ENCODE peak calls at places on chromosome 7, in five cellular contexts. W is neuronal stem cell, Q is H9, G is H1, R is mesenchymal stem cell. U is an unnamed sample.

GRCh38 chr7:96329189-96329588 is 7.3 kb upstream of the SLC25A13 start:
- DNase-seq in W (no peak), Q (no peak), G (no peak), R (no peak), U (no peak)

GRCh38 chr7:139523199-139523941 is at the start of gene CLEC2L:
- DNase-seq in W (no peak), Q (no peak), G (no peak), R (peak; percentile 9), U (peak; percentile 42)

GRCh38 chr7:149692056-149692455 is 81.3 kb downstream of the ZNF467 start:
- DNase-seq in W (no peak), Q (no peak), G (no peak), R (no peak), U (no peak)

GRCh38 chr7:110775046-110775445 is 315.9 kb upstream of the LRRN3 start:
- DNase-seq in W (no peak), Q (no peak), G (no peak), R (peak; percentile 12), U (peak; percentile 55)

GRCh38 chr7:112167144-112167543 is 39.1 kb downstream of the DOCK4 start:
- DNase-seq in W (no peak), Q (no peak), G (no peak), R (no peak), U (no peak)

GRCh38 chr7:119783799-119784198 is 489.2 kb upstream of the KCND2 start:
- DNase-seq in W (no peak), Q (no peak), G (no peak), R (peak; percentile 63), U (no peak)

GRCh38 chr7:128792471-128793183 is 859 bp downstream of the CCDC136 start:
- DNase-seq in W (no peak), Q (no peak), G (no peak), R (no peak), U (no peak)

GRCh38 chr7:14483663-14484062 is 418.9 kb downstream of the DGKB start:
- DNase-seq in W (no peak), Q (no peak), G (no peak), R (no peak), U (no peak)

GRCh38 chr7:29091121-29091601 is 55.2 kb downstream of the CPVL start:
- DNase-seq in W (no peak), Q (no peak), G (no peak), R (no peak), U (no peak)

GRCh38 chr7:98836811-98837631 is 32.8 kb downstream of the TMEM130 start:
- DNase-seq in W (peak; percentile 50), Q (peak; percentile 87), G (peak; percentile 44), R (no peak), U (peak; percentile 30)

GRCh38 chr7:155198206-155198892 is 99.3 kb upstream of the INSIG1 start:
- DNase-seq in W (no peak), Q (no peak), G (no peak), R (no peak), U (no peak)

GRCh38 chr7:50664461-50664922 is 99.3 kb upstream of the DDC start:
- DNase-seq in W (no peak), Q (no peak), G (no peak), R (peak; percentile 84), U (no peak)

GRCh38 chr7:152411389-152411788 is 24.4 kb downstream of the KMT2C start:
- DNase-seq in W (no peak), Q (peak; percentile 59), G (no peak), R (no peak), U (no peak)

GRCh38 chr7:37718585-37718984 is 35.0 kb downstream of the GPR141 start:
- DNase-seq in W (no peak), Q (no peak), G (no peak), R (no peak), U (no peak)

GRCh38 chr7:138756591-138757222 is 41.1 kb upstream of the TMEM213 start:
- DNase-seq in W (no peak), Q (no peak), G (no peak), R (no peak), U (no peak)

GRCh38 chr7:70545214-70545613 is 586.7 kb upstream of the GALNT17 start:
- DNase-seq in W (no peak), Q (no peak), G (no peak), R (no peak), U (no peak)

GRCh38 chr7:47329320-47329926 is 252.5 kb downstream of the TNS3 start:
- DNase-seq in W (no peak), Q (no peak), G (no peak), R (peak; percentile 90), U (no peak)

GRCh38 chr7:115054478-115055122 is 132.7 kb downstream of the MDFIC start:
- DNase-seq in W (no peak), Q (no peak), G (no peak), R (no peak), U (no peak)

GRCh38 chr7:157306836-157307533 is 29.8 kb upstream of the DNAJB6 start:
- DNase-seq in W (no peak), Q (no peak), G (no peak), R (no peak), U (peak; percentile 89)

GRCh38 chr7:9876053-9876452 is 1097.6 kb upstream of the PHF14 start:
- DNase-seq in W (no peak), Q (no peak), G (no peak), R (no peak), U (no peak)

GRCh38 chr7:2968176-2968575 is 75.5 kb downstream of the CARD11 start:
- DNase-seq in W (no peak), Q (no peak), G (no peak), R (no peak), U (no peak)

GRCh38 chr7:78095549-78095948 is 297.0 kb downstream of the PHTF2 start:
- DNase-seq in W (no peak), Q (no peak), G (no peak), R (peak; percentile 79), U (peak; percentile 47)

DNA sequence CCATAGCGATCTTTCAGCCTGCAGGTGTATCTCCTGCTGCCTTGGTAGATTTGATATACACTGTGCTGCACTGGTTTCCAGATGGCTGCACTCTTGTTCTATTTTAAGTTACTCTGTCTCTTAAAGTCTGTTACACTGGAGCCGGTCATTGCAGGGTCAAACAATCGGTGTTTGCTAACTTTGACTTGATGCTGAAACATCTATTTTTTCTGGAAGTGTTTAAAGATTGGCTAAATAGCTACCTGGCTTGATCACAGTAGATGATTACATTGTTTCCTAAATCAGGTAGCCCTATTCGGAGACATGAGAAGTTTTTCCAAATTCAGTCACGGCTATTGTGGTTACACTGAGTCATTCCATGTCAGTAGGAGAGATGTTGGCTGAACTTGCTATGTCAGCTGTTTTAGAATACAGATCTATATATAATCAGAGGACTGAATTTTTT is 574.8 kb downstream of the ETV1 start:
- DNase-seq in W (no peak), Q (no peak), G (no peak), R (no peak), U (no peak)
- H2BK12ac ChIP-seq in W (no peak overlapping the region), Q (no peak overlapping the region), G (no peak overlapping the region), R (no peak overlapping the region), U (no peak overlapping the region)

GRCh38 chr7:30855936-30856335 is 55.7 kb upstream of the AQP1 start:
- DNase-seq in W (no peak), Q (no peak), G (no peak), R (no peak), U (no peak)

GRCh38 chr7:30859940-30860623 is 51.6 kb upstream of the AQP1 start:
- DNase-seq in W (no peak), Q (no peak), G (no peak), R (no peak), U (no peak)

GRCh38 chr7:30859202-30859939 is 52.3 kb upstream of the AQP1 start:
- DNase-seq in W (no peak), Q (no peak), G (no peak), R (no peak), U (no peak)

GRCh38 chr7:30861612-30862011 is 50.0 kb upstream of the AQP1 start:
- DNase-seq in W (no peak), Q (no peak), G (no peak), R (no peak), U (no peak)

DNA sequence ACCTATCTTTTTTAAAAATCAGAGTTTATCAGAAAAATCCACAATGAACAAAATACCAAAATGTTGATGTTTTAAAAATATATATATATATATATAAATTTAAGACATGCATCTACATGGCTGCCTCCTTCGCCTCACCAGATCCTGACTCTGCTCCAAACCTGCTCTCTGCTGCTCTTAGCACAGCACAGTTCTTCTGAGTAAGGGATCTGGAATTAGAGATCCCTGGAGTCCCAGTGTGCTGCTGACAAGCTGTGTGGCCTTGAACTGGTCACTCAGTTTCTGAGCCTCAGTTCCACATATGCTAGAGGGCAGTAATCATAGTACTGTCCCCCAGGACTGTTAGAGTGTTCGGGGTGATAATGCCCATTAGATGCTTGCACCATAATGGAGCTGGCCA is 53.1 kb upstream of the AQP1 start:
- DNase-seq in W (no peak), Q (no peak), G (no peak), R (no peak), U (no peak)
- H2BK12ac ChIP-seq in W (no peak overlapping the region), Q (no peak overlapping the region), G (no peak overlapping the region), R (no peak overlapping the region), U (no peak overlapping the region)

DNA sequence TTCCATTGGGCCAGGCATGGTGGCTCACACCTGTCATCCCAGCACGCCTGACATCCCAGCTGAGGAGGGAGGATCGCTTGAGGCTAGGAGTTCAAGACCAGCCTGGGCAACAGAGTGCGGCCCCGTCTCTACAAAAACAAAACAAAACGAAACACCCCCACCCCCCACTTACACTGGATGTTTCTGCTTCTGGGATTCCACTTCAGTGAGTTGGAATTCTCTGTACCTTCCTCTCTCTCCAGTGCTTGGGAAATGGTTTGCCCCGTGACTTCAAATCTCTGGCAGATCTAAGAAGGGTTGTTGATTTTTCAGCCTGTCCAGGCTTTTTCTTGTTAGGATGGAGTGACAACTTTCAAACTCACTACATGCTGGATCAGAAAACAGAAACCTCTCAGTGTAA is 106.9 kb downstream of the ANLN start:
- DNase-seq in W (no peak), Q (no peak), G (no peak), R (no peak), U (peak; percentile 54)
- H2BK12ac ChIP-seq in W (no peak overlapping the region), Q (no peak overlapping the region), G (no peak overlapping the region), R (no peak overlapping the region), U (peak overlapping the region; percentile 9)

DNA sequence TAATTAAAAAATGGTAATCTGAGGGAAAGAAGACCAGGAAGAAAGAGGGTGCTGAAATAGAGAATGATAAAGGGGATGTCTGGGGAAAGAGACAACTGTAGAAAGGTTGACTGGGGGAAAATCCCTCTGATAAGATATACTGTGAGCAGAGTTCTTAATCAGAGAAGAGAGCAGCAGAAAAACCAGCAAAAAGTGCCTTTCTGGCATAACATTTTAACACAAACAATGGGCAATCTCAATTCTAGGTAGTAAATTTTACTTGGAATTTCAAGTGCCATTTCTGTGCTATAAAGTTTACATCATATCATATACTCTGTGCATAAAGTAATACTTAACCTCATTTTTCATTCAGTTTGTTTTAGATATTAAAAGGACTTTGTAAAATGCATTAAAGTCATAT is 251.9 kb upstream of the HGF start:
- DNase-seq in W (no peak), Q (no peak), G (no peak), R (no peak), U (no peak)
- H2BK12ac ChIP-seq in W (no peak overlapping the region), Q (no peak overlapping the region), G (no peak overlapping the region), R (no peak overlapping the region), U (no peak overlapping the region)

DNA sequence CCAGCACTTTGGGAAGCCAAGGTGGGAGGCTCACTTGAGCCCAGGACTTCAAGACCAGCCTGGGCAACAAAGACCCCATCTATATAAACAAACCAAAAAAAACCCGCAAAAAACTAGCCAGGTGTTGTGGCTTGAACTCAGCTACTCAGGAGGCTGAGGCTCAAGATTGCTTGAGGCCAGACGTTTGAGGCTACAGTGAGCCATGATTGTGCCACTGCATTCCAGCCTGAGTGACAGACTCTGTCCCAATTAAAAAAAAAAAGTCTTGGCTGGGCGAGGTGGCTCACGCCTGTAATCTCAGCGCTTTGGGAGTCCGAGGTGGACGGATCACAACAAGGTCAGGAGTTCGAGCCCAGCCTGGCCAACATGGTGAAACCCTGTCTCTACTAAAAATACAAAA is 11.4 kb downstream of the RABGEF1 start:
- DNase-seq in W (no peak), Q (no peak), G (no peak), R (no peak), U (peak; percentile 54)
- H2BK12ac ChIP-seq in W (no peak overlapping the region), Q (no peak overlapping the region), G (no peak overlapping the region), R (no peak overlapping the region), U (no peak overlapping the region)

GRCh38 chr7:4771737-4772136 is 3.7 kb upstream of the AP5Z1 start:
- DNase-seq in W (no peak), Q (no peak), G (no peak), R (no peak), U (no peak)
- H2BK12ac ChIP-seq in W (no peak overlapping the region), Q (no peak overlapping the region), G (no peak overlapping the region), R (no peak overlapping the region), U (no peak overlapping the region)